ENCODE peak calls at places on chromosome 16, in seven cellular contexts. H is CD4-positive, alpha-beta T cell; I is SK-N-SH; E is astrocyte of the spinal cord; X is activated CD8-positive, alpha-beta T cell treated with anti-CD3 and anti-CD28 coated beads for 36 hours; R is heart right ventricle; U is brain microvascular endothelial cell. Y is an unnamed sample.
A peak's percentile ranks its signal among the peaks of the same experiment; 100 is the strongest.

GRCh38 chr16:89575247-89576172 is at the start of gene CPNE7:
- DNase-seq in H (no peak), I (peak; percentile 55), E (peak; percentile 9), X (no peak), R (no peak), U (no peak), Y (peak; percentile 71)

GRCh38 chr16:77963185-77964044 is 58.9 kb upstream of the CLEC3A start:
- DNase-seq in H (no peak), I (no peak), E (no peak), X (no peak), R (no peak), U (no peak), Y (peak; percentile 39)

GRCh38 chr16:89722392-89723278 is 1.3 kb downstream of the ZNF276 start:
- DNase-seq in H (peak; percentile 73), I (no peak), E (peak; percentile 39), X (peak; percentile 87), R (peak; percentile 60), U (peak; percentile 15), Y (peak; percentile 51)

GRCh38 chr16:88773812-88774291 is 11.2 kb downstream of the PIEZO1 start:
- DNase-seq in H (no peak), I (no peak), E (peak; percentile 62), X (no peak), R (peak; percentile 79), U (peak; percentile 82), Y (no peak)

GRCh38 chr16:2343211-2343610 is 2.7 kb upstream of the ABCA3 start:
- DNase-seq in H (no peak), I (no peak), E (no peak), X (no peak), R (no peak), U (no peak), Y (no peak)

GRCh38 chr16:66483689-66484452 is 56.8 kb downstream of the BEAN1 start:
- DNase-seq in H (peak; percentile 62), I (peak; percentile 90), E (peak; percentile 63), X (peak; percentile 81), R (peak; percentile 83), U (peak; percentile 53), Y (peak; percentile 85)

GRCh38 chr16:63461248-63461841 is 1425.1 kb upstream of the CDH8 start:
- DNase-seq in H (no peak), I (peak; percentile 18), E (peak; percentile 56), X (no peak), R (no peak), U (peak; percentile 44), Y (no peak)

GRCh38 chr16:58051821-58052603 is 26.5 kb downstream of the MMP15 start:
- DNase-seq in H (no peak), I (no peak), E (no peak), X (no peak), R (no peak), U (no peak), Y (no peak)

GRCh38 chr16:53216798-53217197 is 162.0 kb downstream of the CHD9 start:
- DNase-seq in H (no peak), I (no peak), E (no peak), X (no peak), R (no peak), U (no peak), Y (no peak)

GRCh38 chr16:82240111-82240510 is 70.1 kb upstream of the MPHOSPH6 start:
- DNase-seq in H (no peak), I (no peak), E (no peak), X (no peak), R (no peak), U (peak; percentile 8), Y (no peak)

GRCh38 chr16:77548766-77549165 is 113.9 kb upstream of the ADAMTS18 start:
- DNase-seq in H (no peak), I (no peak), E (no peak), X (no peak), R (no peak), U (no peak), Y (no peak)

GRCh38 chr16:680625-680945 is 375 bp downstream of the STUB1 start:
- DNase-seq in H (no peak), I (no peak), E (no peak), X (no peak), R (no peak), U (no peak), Y (no peak)

GRCh38 chr16:679808-680624 is at the start of gene STUB1:
- DNase-seq in H (peak; percentile 83), I (peak; percentile 96), E (peak; percentile 87), X (peak; percentile 88), R (peak; percentile 90), U (peak; percentile 76), Y (peak; percentile 88)

GRCh38 chr16:681746-682427 is 1.7 kb downstream of the STUB1 start:
- DNase-seq in H (no peak), I (no peak), E (peak; percentile 19), X (no peak), R (no peak), U (no peak), Y (no peak)

GRCh38 chr16:682493-683395 is 1.4 kb downstream of the JMJD8 start:
- DNase-seq in H (no peak), I (no peak), E (no peak), X (no peak), R (no peak), U (no peak), Y (no peak)

GRCh38 chr16:680967-681745 is 946 bp downstream of the STUB1 start:
- DNase-seq in H (no peak), I (no peak), E (peak; percentile 40), X (no peak), R (no peak), U (no peak), Y (no peak)
- TF ChIP-seq CTCF in H (no peak), I (no peak), E (no peak), X (no peak), R (no peak), U (peak; percentile 23), Y (peak; percentile 32)

DNA sequence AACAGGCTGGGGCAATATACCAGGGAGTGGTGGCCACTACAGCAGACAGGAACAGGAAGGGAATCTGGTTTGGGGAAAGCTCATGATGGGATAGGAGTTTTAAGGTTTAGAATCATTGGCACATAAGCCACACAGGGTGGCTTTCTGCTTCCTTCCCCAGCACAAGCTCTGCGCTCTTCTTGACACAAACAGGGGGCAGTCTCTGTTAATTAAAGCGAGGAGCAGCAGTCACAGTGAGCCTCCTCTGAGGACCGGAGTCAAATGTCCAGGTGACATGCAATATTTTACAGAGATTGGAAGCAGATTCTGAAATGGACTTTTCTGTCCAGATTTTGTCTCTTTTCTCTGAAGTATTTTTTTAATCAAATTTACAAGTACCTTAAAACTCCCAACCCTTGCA is 2.8 kb upstream of the SHISA9 start:
- DNase-seq in H (no peak), I (no peak), E (no peak), X (no peak), R (no peak), U (no peak), Y (no peak)
- TF ChIP-seq CTCF in H (no peak), I (no peak), E (no peak), X (no peak), R (no peak), U (peak; percentile 15), Y (no peak)

GRCh38 chr16:30526823-30527634 is 663 bp upstream of the ZNF768 start:
- DNase-seq in H (peak; percentile 57), I (peak; percentile 97), E (peak; percentile 98), X (peak; percentile 98), R (peak; percentile 98), U (peak; percentile 96), Y (peak; percentile 96)
- TF ChIP-seq CTCF in H (peak; percentile 18), I (peak; percentile 39), E (peak; percentile 31), X (no peak), R (peak; percentile 23), U (peak; percentile 39), Y (peak; percentile 19)

GRCh38 chr16:70644763-70645597 is 1.4 kb upstream of the IL34 start:
- DNase-seq in H (no peak), I (peak; percentile 41), E (no peak), X (no peak), R (no peak), U (no peak), Y (no peak)
- TF ChIP-seq CTCF in H (no peak), I (no peak), E (no peak), X (no peak), R (no peak), U (no peak), Y (no peak)

GRCh38 chr16:86831366-86831765 is 253.0 kb downstream of the FOXL1 start:
- DNase-seq in H (no peak), I (no peak), E (no peak), X (no peak), R (no peak), U (no peak), Y (no peak)
- TF ChIP-seq CTCF in H (no peak), I (peak; percentile 21), E (no peak), X (no peak), R (no peak), U (peak; percentile 29), Y (no peak)

GRCh38 chr16:56163089-56163488 is 28.2 kb upstream of the GNAO1 start:
- DNase-seq in H (no peak), I (no peak), E (no peak), X (no peak), R (no peak), U (no peak), Y (no peak)
- TF ChIP-seq CTCF in H (no peak), I (no peak), E (no peak), X (no peak), R (no peak), U (no peak), Y (no peak)

Y was measured in GM10248.